ENCODE peak calls at places on chromosomes 5 and 9, in eight cellular contexts. Y, G, Z, T, H, O, P and W are unnamed samples.

GRCh38 chr9:98187926-98188325 is 4.5 kb downstream of the CORO2A start:
- DNase-seq in Y (no peak), G (no peak), Z (no peak), T (no peak), H (no peak), O (no peak), P (no peak), W (no peak)

GRCh38 chr5:147160923-147161663 is 73.7 kb upstream of the STK32A start:
- DNase-seq in Y (no peak), G (no peak), Z (no peak), T (no peak), H (no peak), O (no peak), P (no peak), W (no peak)

GRCh38 chr5:76642390-76643040 is 19.3 kb upstream of the F2RL2 start:
- DNase-seq in Y (no peak), G (no peak), Z (no peak), T (no peak), H (no peak), O (no peak), P (no peak), W (no peak)

GRCh38 chr5:155481182-155481581 is 467.6 kb downstream of the KIF4B start:
- DNase-seq in Y (no peak), G (no peak), Z (no peak), T (no peak), H (no peak), O (no peak), P (no peak), W (no peak)

GRCh38 chr5:57466544-57466943 is 16.1 kb downstream of the ACTBL2 start:
- DNase-seq in Y (no peak), G (no peak), Z (no peak), T (no peak), H (no peak), O (no peak), P (no peak), W (no peak)

GRCh38 chr5:180988011-180988410 is 635 bp upstream of the BTNL3 start:
- DNase-seq in Y (no peak), G (no peak), Z (no peak), T (no peak), H (no peak), O (no peak), P (no peak), W (no peak)

GRCh38 chr5:136132087-136132486 is 558 bp upstream of the SMAD5 start:
- DNase-seq in Y (no peak), G (no peak), Z (no peak), T (no peak), H (no peak), O (no peak), P (no peak), W (peak; percentile 3)

GRCh38 chr9:83013261-83013610 is 49.7 kb downstream of the RASEF start:
- DNase-seq in Y (no peak), G (no peak), Z (no peak), T (no peak), H (no peak), O (peak; percentile 65), P (peak; percentile 48), W (no peak)

GRCh38 chr5:56233230-56233629 is at the start of gene ANKRD55:
- DNase-seq in Y (no peak), G (no peak), Z (no peak), T (peak; percentile 54), H (no peak), O (no peak), P (no peak), W (no peak)

GRCh38 chr5:120382813-120383212 is 81.3 kb upstream of the PRR16 start:
- DNase-seq in Y (no peak), G (no peak), Z (no peak), T (no peak), H (no peak), O (no peak), P (no peak), W (no peak)

GRCh38 chr9:89888233-89888632 is 283.4 kb downstream of the GADD45G start:
- DNase-seq in Y (no peak), G (no peak), Z (no peak), T (no peak), H (no peak), O (no peak), P (no peak), W (no peak)

GRCh38 chr5:162037431-162037830 is 30.1 kb upstream of the GABRG2 start:
- DNase-seq in Y (no peak), G (no peak), Z (no peak), T (no peak), H (no peak), O (no peak), P (no peak), W (no peak)

GRCh38 chr5:1542755-1543154 is 19.0 kb upstream of the LPCAT1 start:
- DNase-seq in Y (peak; percentile 38), G (no peak), Z (no peak), T (no peak), H (no peak), O (peak; percentile 97), P (peak; percentile 73), W (no peak)

GRCh38 chr5:158064331-158065123 is 205.6 kb upstream of the CLINT1 start:
- DNase-seq in Y (no peak), G (no peak), Z (no peak), T (no peak), H (no peak), O (no peak), P (no peak), W (no peak)

GRCh38 chr5:125237026-125237425 is 490.6 kb upstream of the ZNF608 start:
- DNase-seq in Y (no peak), G (no peak), Z (no peak), T (no peak), H (no peak), O (no peak), P (no peak), W (no peak)

GRCh38 chr9:113269355-113269754 is 6.0 kb downstream of the CDC26 start:
- DNase-seq in Y (no peak), G (no peak), Z (no peak), T (no peak), H (no peak), O (no peak), P (no peak), W (no peak)

GRCh38 chr5:41636605-41637004 is 126.2 kb upstream of the PLCXD3 start:
- DNase-seq in Y (no peak), G (no peak), Z (no peak), T (no peak), H (no peak), O (peak; percentile 44), P (no peak), W (no peak)

GRCh38 chr9:101443358-101443757 is 7.8 kb upstream of the ALDOB start:
- DNase-seq in Y (no peak), G (no peak), Z (no peak), T (peak; percentile 35), H (no peak), O (no peak), P (peak; percentile 92), W (no peak)

GRCh38 chr9:135666534-135667402 is 3.7 kb downstream of the LCN9 start:
- DNase-seq in Y (no peak), G (no peak), Z (no peak), T (no peak), H (no peak), O (no peak), P (no peak), W (no peak)

GRCh38 chr9:135504262-135505229 is 4.1 kb downstream of the MRPS2 start:
- DNase-seq in Y (no peak), G (peak; percentile 18), Z (peak; percentile 33), T (no peak), H (peak; percentile 34), O (peak; percentile 48), P (peak; percentile 43), W (peak; percentile 57)

GRCh38 chr9:137449081-137449844 is 8.1 kb upstream of the ENTPD8 start:
- DNase-seq in Y (no peak), G (no peak), Z (no peak), T (no peak), H (no peak), O (no peak), P (no peak), W (no peak)

GRCh38 chr5:91077623-91078022 is 305.5 kb downstream of the ARRDC3 start:
- DNase-seq in Y (no peak), G (no peak), Z (no peak), T (no peak), H (no peak), O (no peak), P (no peak), W (no peak)

GRCh38 chr9:89138463-89139390 is 39.9 kb downstream of the SHC3 start:
- DNase-seq in Y (no peak), G (no peak), Z (no peak), T (no peak), H (no peak), O (no peak), P (no peak), W (no peak)

GRCh38 chr5:73066466-73066865 is 53.9 kb upstream of the TMEM171 start:
- DNase-seq in Y (no peak), G (no peak), Z (no peak), T (no peak), H (no peak), O (peak; percentile 48), P (no peak), W (no peak)